ENCODE peak calls at places on chromosomes 11 and 22, in nine cellular contexts. L, U, P, A, X, H, Q, W and E are unnamed samples.
A peak's percentile ranks its signal among the peaks of the same experiment; 100 is the strongest.

GRCh38 chr11:10044618-10045017 is 249.4 kb downstream of the SBF2 start:
- DNase-seq in L (no peak), U (no peak), P (no peak), A (no peak), X (no peak), H (no peak), Q (no peak), W (no peak), E (no peak)

GRCh38 chr11:128181090-128181485 is 406.3 kb downstream of the ETS1 start:
- DNase-seq in L (no peak), U (no peak), P (no peak), A (no peak), X (no peak), H (no peak), Q (peak; percentile 47), W (no peak), E (no peak)

GRCh38 chr11:114297806-114298700 is 1.9 kb downstream of the NNMT start:
- DNase-seq in L (no peak), U (no peak), P (no peak), A (no peak), X (no peak), H (no peak), Q (no peak), W (no peak), E (no peak)

GRCh38 chr11:11916981-11917399 is 75.2 kb downstream of the USP47 start:
- DNase-seq in L (no peak), U (no peak), P (no peak), A (no peak), X (no peak), H (no peak), Q (peak; percentile 81), W (no peak), E (no peak)

GRCh38 chr22:50683994-50684371 is 11.4 kb downstream of the SHANK3 start:
- DNase-seq in L (peak; percentile 72), U (no peak), P (no peak), A (peak; percentile 61), X (no peak), H (no peak), Q (no peak), W (no peak), E (no peak)

GRCh38 chr11:12288934-12289666 is 88.3 kb upstream of the PARVA start:
- DNase-seq in L (no peak), U (no peak), P (peak; percentile 84), A (peak; percentile 80), X (no peak), H (no peak), Q (no peak), W (no peak), E (no peak)

GRCh38 chr22:42343551-42344081 is 73.2 kb upstream of the TCF20 start:
- DNase-seq in L (no peak), U (peak; percentile 38), P (no peak), A (no peak), X (no peak), H (no peak), Q (no peak), W (peak; percentile 24), E (no peak)

GRCh38 chr11:91986218-91986617 is 238.4 kb upstream of the FAT3 start:
- DNase-seq in L (no peak), U (no peak), P (no peak), A (no peak), X (no peak), H (no peak), Q (no peak), W (no peak), E (no peak)

GRCh38 chr11:47858169-47858543 is 10.0 kb upstream of the NUP160 start:
- DNase-seq in L (no peak), U (no peak), P (no peak), A (no peak), X (no peak), H (no peak), Q (peak; percentile 72), W (no peak), E (no peak)

GRCh38 chr22:49462795-49463194 is 364.9 kb downstream of the BRD1 start:
- DNase-seq in L (no peak), U (no peak), P (no peak), A (no peak), X (no peak), H (no peak), Q (no peak), W (no peak), E (no peak)
- TF ChIP-seq POLR2A in L (no peak), U (no peak), P (no peak), A (no peak), X (no peak), H (no peak), Q (no peak), W (no peak), E (no peak)

GRCh38 chr11:105915036-105915435 is 107.0 kb downstream of the MSANTD4 start:
- DNase-seq in L (no peak), U (no peak), P (no peak), A (no peak), X (no peak), H (no peak), Q (no peak), W (no peak), E (no peak)
- H3K4me3 ChIP-seq in L (no peak overlapping the region), U (no peak overlapping the region), P (no peak overlapping the region), A (no peak overlapping the region), X (no peak overlapping the region), H (no peak overlapping the region), Q (no peak overlapping the region), W (no peak overlapping the region), E (no peak overlapping the region)

GRCh38 chr11:67120881-67121710 is 2.0 kb downstream of the KDM2A start:
- DNase-seq in L (no peak), U (no peak), P (no peak), A (peak; percentile 78), X (peak; percentile 22), H (peak; percentile 53), Q (peak; percentile 45), W (peak; percentile 34), E (no peak)
- TF ChIP-seq POLR2A in L (no peak), U (no peak), P (no peak), A (no peak), X (no peak), H (peak; percentile 26), Q (no peak), W (peak; percentile 63), E (no peak)

DNA sequence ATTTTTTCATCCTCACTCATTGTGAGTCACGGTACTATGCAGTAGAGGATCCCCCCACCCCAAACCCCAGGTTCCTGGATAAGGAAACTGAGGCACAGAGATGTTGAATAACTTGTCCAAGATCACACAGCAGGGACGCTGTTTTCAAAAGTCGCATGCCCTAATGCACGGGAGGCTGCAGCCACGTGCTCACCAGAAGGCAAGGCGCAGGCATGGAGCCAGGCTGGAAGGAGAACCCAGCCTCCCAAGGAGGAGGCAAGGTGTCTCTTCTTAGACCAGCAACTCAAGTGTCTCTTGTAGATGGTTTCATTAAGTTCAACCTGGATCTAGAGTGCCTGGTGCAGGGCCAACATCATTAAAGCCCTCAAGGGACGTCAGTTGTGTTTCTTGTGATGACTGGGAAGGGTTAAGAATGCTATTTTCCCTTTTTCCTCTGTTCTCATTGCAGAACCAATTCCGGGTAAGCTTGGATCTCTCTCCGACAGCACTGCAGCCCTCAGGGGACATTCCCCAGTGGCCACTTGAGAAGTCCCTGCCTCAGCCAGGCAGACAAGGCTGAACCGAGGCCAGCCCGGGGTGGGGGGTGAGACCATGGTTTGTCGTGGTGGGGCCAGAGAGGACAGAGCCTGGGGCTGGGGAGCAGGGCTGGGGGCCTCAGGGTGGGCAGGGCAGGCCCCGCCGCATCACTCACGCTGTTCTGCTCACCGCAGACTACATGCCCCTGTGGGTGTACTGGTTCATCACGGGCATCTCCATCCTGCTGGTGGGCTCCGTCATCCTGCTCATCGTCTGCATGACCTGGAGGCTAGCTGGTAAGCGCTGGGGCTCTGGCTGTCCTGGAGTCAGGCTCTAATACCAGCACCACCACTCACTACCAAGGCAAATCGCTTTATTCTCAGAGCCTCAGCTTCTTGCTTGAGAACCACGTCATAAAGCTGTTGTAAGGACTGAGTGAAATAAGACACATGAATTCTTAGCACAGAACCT is 15.7 kb downstream of the TMEM121B start:
- DNase-seq in L (no peak), U (no peak), P (no peak), A (no peak), X (no peak), H (no peak), Q (no peak), W (no peak), E (no peak)
- H3K4me3 ChIP-seq in L (peak overlapping the region; percentile 48), U (no peak overlapping the region), P (no peak overlapping the region), A (no peak overlapping the region), X (no peak overlapping the region), H (no peak overlapping the region), Q (no peak overlapping the region), W (no peak overlapping the region), E (no peak overlapping the region)